ENCODE peak calls at places on chromosomes 5 and 9, in five cellular contexts. One of them, this sample, is unnamed.

GRCh38 chr9:114000063-114000454 is 78.0 kb downstream of the AMBP start:
- DNase-seq in A549: no peak
- DNase-seq in K562: no peak
- DNase-seq in GM12878: no peak
- DNase-seq in HepG2: no peak
- DNase-seq in this sample: no peak

GRCh38 chr9:70229026-70229425 is 29.8 kb upstream of the SMC5 start:
- DNase-seq in A549: no peak
- DNase-seq in K562: no peak
- DNase-seq in GM12878: no peak
- DNase-seq in HepG2: no peak
- DNase-seq in this sample: no peak

GRCh38 chr9:136757751-136758140 is 297 bp downstream of the LCN8 start:
- DNase-seq in A549: no peak
- DNase-seq in K562: no peak
- DNase-seq in GM12878: no peak
- DNase-seq in HepG2: no peak
- DNase-seq in this sample: no peak

GRCh38 chr9:437066-438015 is 222.7 kb downstream of the DOCK8 start:
- DNase-seq in A549: no peak
- DNase-seq in K562: no peak
- DNase-seq in GM12878: no peak
- DNase-seq in HepG2: no peak
- DNase-seq in this sample: peak; percentile 77

GRCh38 chr5:120306331-120306730 is 157.8 kb upstream of the PRR16 start:
- DNase-seq in A549: no peak
- DNase-seq in K562: no peak
- DNase-seq in GM12878: no peak
- DNase-seq in HepG2: no peak
- DNase-seq in this sample: peak; percentile 16

GRCh38 chr9:136544549-136545064 is 1.2 kb downstream of the NOTCH1 start:
- DNase-seq in A549: peak; percentile 43
- DNase-seq in K562: peak; percentile 56
- DNase-seq in GM12878: no peak
- DNase-seq in HepG2: no peak
- DNase-seq in this sample: no peak

GRCh38 chr9:137085918-137086530 is 761 bp upstream of the MAN1B1 start:
- DNase-seq in A549: peak; percentile 35
- DNase-seq in K562: peak; percentile 57
- DNase-seq in GM12878: no peak
- DNase-seq in HepG2: no peak
- DNase-seq in this sample: no peak

GRCh38 chr9:32378496-32378895 is 5.9 kb upstream of the ACO1 start:
- DNase-seq in A549: peak; percentile 64
- DNase-seq in K562: peak; percentile 66
- DNase-seq in GM12878: peak; percentile 40
- DNase-seq in HepG2: peak; percentile 76
- DNase-seq in this sample: peak; percentile 81

GRCh38 chr9:126938332-126938731 is 23.8 kb downstream of the RALGPS1 start:
- DNase-seq in A549: no peak
- DNase-seq in K562: no peak
- DNase-seq in GM12878: no peak
- DNase-seq in HepG2: no peak
- DNase-seq in this sample: no peak

GRCh38 chr9:95107001-95107749 is 210.3 kb downstream of the FANCC start:
- DNase-seq in A549: no peak
- DNase-seq in K562: no peak
- DNase-seq in GM12878: no peak
- DNase-seq in HepG2: no peak
- DNase-seq in this sample: peak; percentile 58

GRCh38 chr5:132426525-132427138 is 57.1 kb downstream of the SLC22A5 start:
- DNase-seq in A549: peak; percentile 65
- DNase-seq in K562: peak; percentile 90
- DNase-seq in GM12878: no peak
- DNase-seq in HepG2: peak; percentile 58
- DNase-seq in this sample: peak; percentile 97

GRCh38 chr5:176888865-176889165 is 10.3 kb downstream of the HK3 start:
- DNase-seq in A549: no peak
- DNase-seq in K562: no peak
- DNase-seq in GM12878: no peak
- DNase-seq in HepG2: no peak
- DNase-seq in this sample: no peak

GRCh38 chr9:21690561-21690960 is 111.9 kb upstream of the MTAP start:
- DNase-seq in A549: no peak
- DNase-seq in K562: no peak
- DNase-seq in GM12878: no peak
- DNase-seq in HepG2: no peak
- DNase-seq in this sample: peak; percentile 79

GRCh38 chr9:116653580-116654355 is 33.3 kb upstream of the TRIM32 start:
- DNase-seq in A549: no peak
- DNase-seq in K562: no peak
- DNase-seq in GM12878: no peak
- DNase-seq in HepG2: peak; percentile 25
- DNase-seq in this sample: no peak

GRCh38 chr5:64784451-64785025 is 15.8 kb downstream of the CWC27 start:
- DNase-seq in A549: peak; percentile 12
- DNase-seq in K562: peak; percentile 84
- DNase-seq in GM12878: peak; percentile 26
- DNase-seq in HepG2: peak; percentile 71
- DNase-seq in this sample: peak; percentile 86

GRCh38 chr9:18614651-18615050 is 140.7 kb downstream of the ADAMTSL1 start:
- DNase-seq in A549: no peak
- DNase-seq in K562: no peak
- DNase-seq in GM12878: no peak
- DNase-seq in HepG2: no peak
- DNase-seq in this sample: no peak

GRCh38 chr9:6590772-6591384 is 54.7 kb downstream of the GLDC start:
- DNase-seq in A549: no peak
- DNase-seq in K562: no peak
- DNase-seq in GM12878: no peak
- DNase-seq in HepG2: peak; percentile 98
- DNase-seq in this sample: no peak

DNA sequence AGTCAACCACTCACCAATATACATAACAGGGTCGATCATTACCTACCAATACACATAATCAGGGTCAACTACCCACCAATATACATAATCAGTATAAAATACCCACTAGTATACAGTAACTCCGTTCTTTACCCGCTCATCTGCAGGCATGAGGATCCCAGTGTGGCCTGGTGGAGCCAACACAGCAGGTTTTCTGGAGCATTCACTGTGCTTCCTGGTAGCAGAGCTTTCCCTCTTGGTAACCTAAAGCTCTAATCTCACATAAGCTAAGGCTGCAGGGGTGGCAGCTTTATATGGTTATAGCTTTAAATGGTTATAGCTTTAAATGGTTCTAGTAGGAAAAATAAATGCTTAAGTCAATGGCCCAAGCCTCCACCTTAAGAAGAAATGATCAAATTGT is 11.9 kb downstream of the LCN1 start:
- DNase-seq in A549: no peak
- DNase-seq in K562: no peak
- DNase-seq in GM12878: no peak
- DNase-seq in HepG2: no peak
- DNase-seq in this sample: no peak
- TF ChIP-seq RAD21 in A549: no peak
- TF ChIP-seq RAD21 in K562: no peak
- TF ChIP-seq RAD21 in GM12878: no peak
- TF ChIP-seq RAD21 in HepG2: no peak
- TF ChIP-seq RAD21 in this sample: no peak

DNA sequence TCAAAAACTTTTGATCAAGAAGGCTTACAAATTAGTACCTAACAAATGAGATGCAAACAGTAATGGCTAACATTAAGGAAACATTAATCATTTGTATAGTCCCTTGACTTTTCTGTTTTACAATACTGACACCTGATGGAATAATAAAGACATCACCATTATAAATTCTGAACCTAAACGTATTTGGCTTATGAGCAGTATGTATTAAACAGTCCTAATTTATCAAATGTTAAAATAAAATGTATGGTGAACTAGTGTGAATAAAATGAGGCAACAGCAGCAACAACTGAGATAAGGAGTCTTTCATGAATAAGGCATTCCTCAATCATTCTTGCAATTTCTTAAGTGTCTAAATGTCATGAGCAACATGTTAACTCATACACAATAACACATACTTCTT is 6.0 kb downstream of the PUM3 start:
- DNase-seq in A549: peak; percentile 25
- DNase-seq in K562: no peak
- DNase-seq in GM12878: no peak
- DNase-seq in HepG2: no peak
- DNase-seq in this sample: peak; percentile 35
- TF ChIP-seq CTCF in A549: peak; percentile 52
- TF ChIP-seq CTCF in K562: peak; percentile 19
- TF ChIP-seq CTCF in GM12878: no peak
- TF ChIP-seq CTCF in HepG2: no peak
- TF ChIP-seq CTCF in this sample: peak; percentile 47

GRCh38 chr5:169635933-169636332 is 1.1 kb upstream of the DOCK2 start:
- DNase-seq in A549: no peak
- DNase-seq in K562: no peak
- DNase-seq in GM12878: no peak
- DNase-seq in HepG2: no peak
- DNase-seq in this sample: no peak

GRCh38 chr5:169636477-169637084 is 494 bp upstream of the DOCK2 start:
- DNase-seq in A549: no peak
- DNase-seq in K562: no peak
- DNase-seq in GM12878: no peak
- DNase-seq in HepG2: no peak
- DNase-seq in this sample: no peak

GRCh38 chr5:169634606-169635005 is 2.5 kb upstream of the DOCK2 start:
- DNase-seq in A549: no peak
- DNase-seq in K562: no peak
- DNase-seq in GM12878: no peak
- DNase-seq in HepG2: no peak
- DNase-seq in this sample: no peak

GRCh38 chr5:169637085-169637855 is at the start of gene DOCK2:
- DNase-seq in A549: no peak
- DNase-seq in K562: peak; percentile 43
- DNase-seq in GM12878: no peak
- DNase-seq in HepG2: no peak
- DNase-seq in this sample: no peak

GRCh38 chr5:169637856-169638190 is 748 bp downstream of the DOCK2 start:
- DNase-seq in A549: no peak
- DNase-seq in K562: no peak
- DNase-seq in GM12878: no peak
- DNase-seq in HepG2: no peak
- DNase-seq in this sample: no peak
- TF ChIP-seq BHLHE40 in A549: no peak
- TF ChIP-seq BHLHE40 in K562: no peak
- TF ChIP-seq BHLHE40 in GM12878: no peak
- TF ChIP-seq BHLHE40 in HepG2: no peak
- TF ChIP-seq BHLHE40 in this sample: no peak

GRCh38 chr5:8473016-8473415 is 604.1 kb downstream of the MTRR start:
- DNase-seq in A549: no peak
- DNase-seq in K562: no peak
- DNase-seq in GM12878: no peak
- DNase-seq in HepG2: no peak
- DNase-seq in this sample: no peak
- TF ChIP-seq RAD21 in A549: no peak
- TF ChIP-seq RAD21 in K562: no peak
- TF ChIP-seq RAD21 in GM12878: no peak
- TF ChIP-seq RAD21 in HepG2: no peak
- TF ChIP-seq RAD21 in this sample: no peak

This sample was measured in IMR-90.